ENCODE peak calls at places on chromosomes 16 and 17, in four cellular contexts. Z, D, E and A are unnamed samples.

GRCh38 chr16:74660383-74660782 is 6.3 kb downstream of the RFWD3 start:
- DNase-seq in E (no peak), D (no peak), Z (no peak), A (no peak)

GRCh38 chr17:68910256-68910705 is 44.9 kb downstream of the ABCA8 start:
- DNase-seq in E (no peak), D (no peak), Z (peak), A (no peak)

GRCh38 chr17:2949469-2950044 is 113.8 kb downstream of the OR1D5 start:
- DNase-seq in D (peak), E (peak), Z (no peak), A (peak)

GRCh38 chr16:77965346-77965745 is 57.0 kb upstream of the CLEC3A start:
- DNase-seq in D (no peak), E (no peak), Z (no peak), A (no peak)

GRCh38 chr17:78717431-78717980 is 64.6 kb downstream of the CYTH1 start:
- DNase-seq in D (peak), Z (peak), E (no peak), A (no peak)

GRCh38 chr16:1565083-1565805 is 31.8 kb downstream of the TMEM204 start:
- DNase-seq in D (no peak), E (no peak), Z (no peak), A (no peak)

GRCh38 chr16:50603206-50604064 is 55.2 kb downstream of the NKD1 start:
- DNase-seq in E (no peak), Z (no peak), D (no peak), A (no peak)

GRCh38 chr16:47018223-47018891 is 44.9 kb upstream of the DNAJA2 start:
- DNase-seq in E (peak), Z (peak), D (peak), A (peak)

GRCh38 chr16:88813396-88814143 is 1.8 kb upstream of the APRT start:
- DNase-seq in E (no peak), Z (no peak), D (no peak), A (no peak)

DNA sequence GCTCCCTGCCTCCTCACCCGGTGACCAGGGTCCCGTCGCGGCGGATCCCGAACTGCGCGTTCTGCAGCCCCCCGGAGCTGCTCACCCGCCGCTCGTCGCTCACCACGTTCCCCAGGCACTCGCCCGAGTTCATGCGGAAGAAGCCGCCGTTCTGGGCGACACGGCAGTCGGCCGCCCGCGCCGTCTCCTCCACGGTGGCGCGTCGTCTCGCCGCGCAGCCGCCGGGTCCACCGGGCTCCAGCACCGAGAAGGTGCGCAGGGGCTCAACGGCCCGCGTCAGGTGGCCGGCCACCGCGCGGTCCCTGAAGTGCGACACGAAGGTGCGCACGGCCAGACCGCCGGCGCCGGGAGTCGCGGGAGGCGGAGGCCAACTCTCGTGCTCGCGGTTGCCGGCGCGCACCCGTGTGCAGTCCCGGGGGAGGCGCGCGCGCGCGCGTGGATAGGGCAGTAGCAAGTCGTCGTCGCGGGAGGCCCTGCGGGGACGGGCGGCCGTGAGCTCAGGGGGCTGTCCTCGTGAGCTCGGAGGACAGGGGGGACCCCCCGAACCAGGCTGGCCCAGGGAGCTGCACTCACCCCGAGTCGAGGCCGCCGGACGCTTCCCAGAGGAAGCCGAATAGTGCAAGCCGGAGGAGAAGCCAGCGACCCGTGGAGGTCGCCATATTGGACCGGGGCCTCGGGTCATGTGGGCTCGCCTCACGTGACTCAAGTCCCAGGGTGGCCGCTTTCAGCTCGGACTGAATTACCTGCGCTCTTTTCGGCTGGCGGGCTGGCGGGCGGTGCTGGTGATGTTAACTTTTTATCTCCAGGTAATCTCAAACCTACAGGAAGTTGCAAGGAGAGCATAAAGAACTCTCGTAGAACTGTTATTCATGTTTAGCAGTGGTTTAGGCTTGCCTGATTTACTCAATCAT is at the start of gene NAGPA:
- DNase-seq in E (peak), Z (peak), D (peak), A (no peak)
- TF ChIP-seq REST in E (no peak), Z (no peak), D (peak), A (peak)

GRCh38 chr17:29389994-29390855 is at the start of gene TAOK1:
- DNase-seq in E (peak), D (peak), Z (peak), A (peak)
- TF ChIP-seq REST in E (peak), D (peak), Z (peak), A (peak)

DNA sequence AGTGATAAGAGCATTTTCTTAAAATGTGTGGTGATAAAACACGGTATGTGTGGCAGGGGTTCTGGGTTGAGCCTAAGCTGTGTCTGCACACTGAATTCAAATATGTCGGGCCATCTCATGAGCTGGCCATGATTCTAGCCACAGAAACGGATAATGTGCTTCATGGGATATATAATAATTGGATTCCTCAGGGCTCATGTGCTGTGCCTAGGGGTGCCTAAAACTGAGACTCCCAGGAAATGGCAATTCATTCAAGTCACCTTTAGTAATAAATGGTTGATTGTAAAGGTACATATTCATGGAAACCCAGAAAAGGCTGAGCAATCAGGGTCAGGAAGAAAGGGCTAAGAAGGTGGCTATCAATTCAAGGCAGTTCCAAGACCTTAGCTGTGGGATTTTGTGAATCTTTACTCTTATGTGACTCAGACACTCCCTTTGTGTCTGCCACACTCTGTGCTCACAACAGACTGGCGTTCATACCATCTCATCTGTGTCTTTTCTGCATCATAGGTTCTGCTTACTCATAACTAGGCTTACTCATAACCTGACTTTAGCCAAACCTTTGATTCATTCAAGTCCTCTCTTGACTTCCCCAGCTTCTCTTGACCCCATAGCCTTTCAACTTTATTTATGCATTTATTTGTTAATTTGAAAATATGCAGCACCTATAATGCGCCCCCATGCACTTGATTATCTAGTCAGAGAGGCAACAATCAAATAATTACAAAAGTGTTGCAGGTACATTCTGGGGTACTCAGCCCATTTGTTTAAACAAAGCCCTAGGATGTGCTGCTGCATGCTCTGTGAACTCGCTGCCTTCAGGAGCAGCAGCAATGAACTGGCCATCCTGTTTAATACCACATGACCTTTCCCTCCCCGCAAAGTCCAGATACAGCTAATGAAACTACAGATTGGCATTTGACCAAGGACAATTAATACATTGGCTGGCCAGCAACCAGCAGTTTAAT is 28.4 kb upstream of the MED13 start:
- DNase-seq in D (peak), Z (no peak), E (peak), A (peak)
- TF ChIP-seq REST in D (no peak), Z (no peak), E (no peak), A (no peak)

GRCh38 chr17:9239821-9240658 is 218.7 kb downstream of the NTN1 start:
- DNase-seq in D (peak), Z (peak), E (peak), A (no peak)
- TF ChIP-seq REST in D (no peak), Z (peak), E (no peak), A (no peak)

DNA sequence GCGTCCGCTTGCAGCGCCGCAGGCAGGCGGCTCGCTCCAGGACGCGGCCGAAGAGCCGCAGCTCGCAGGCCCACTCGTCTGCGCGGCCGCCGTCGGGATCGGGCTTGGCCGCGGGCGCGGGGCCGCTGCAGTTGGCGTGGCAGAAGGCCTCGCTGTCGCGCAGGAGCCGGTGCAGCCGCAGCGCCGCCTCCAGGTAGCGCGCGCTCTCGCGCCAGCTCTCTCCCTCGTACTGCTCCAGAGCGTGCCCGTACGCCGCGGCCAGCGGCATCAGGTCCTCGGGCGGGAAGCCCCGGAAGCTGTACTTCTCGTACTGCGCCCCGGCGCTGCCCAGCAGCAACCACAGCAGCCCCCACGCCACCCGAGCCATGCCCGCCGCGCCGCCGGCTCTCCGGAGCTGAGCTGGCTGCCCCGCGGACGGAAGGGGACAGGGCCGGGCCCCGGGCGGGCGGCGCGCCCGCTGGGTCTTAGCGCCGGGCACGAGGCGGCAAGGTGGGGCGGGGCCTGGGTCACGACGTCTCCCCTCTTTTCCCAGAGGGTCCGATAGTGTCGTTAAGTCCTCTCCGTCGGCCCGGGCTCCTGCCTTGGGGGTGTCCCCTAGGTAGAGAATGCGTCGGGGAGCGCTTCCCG is at the start of gene P3H4:
- DNase-seq in Z (peak), D (peak), E (peak), A (peak)
- TF ChIP-seq REST in Z (peak), D (no peak), E (no peak), A (no peak)

GRCh38 chr16:14629612-14629918 is 495 bp downstream of the PARN start:
- DNase-seq in E (no peak), D (no peak), Z (peak), A (no peak)

GRCh38 chr16:14628806-14629611 is 1.1 kb downstream of the PARN start:
- DNase-seq in E (no peak), D (no peak), Z (peak), A (no peak)

GRCh38 chr16:14629919-14630619 is at the start of gene PARN:
- DNase-seq in D (peak), Z (peak), E (peak), A (peak)

GRCh38 chr16:14632693-14633569 is at the start of gene BFAR:
- DNase-seq in D (peak), E (peak), Z (peak), A (peak)

GRCh38 chr16:14627088-14627487 is 3.0 kb downstream of the PARN start:
- DNase-seq in Z (no peak), D (no peak), E (no peak), A (no peak)
- TF ChIP-seq REST in Z (no peak), D (no peak), E (no peak), A (no peak)